ENCODE peak calls at places on chromosomes 13 and 19, in seven cellular contexts. One of them, this sample, is unnamed. For H3K4me1, the result is how much of the 10 kb centered on the place peaks cover.

GRCh38 chr19:7975037-7975436 is 30.4 kb downstream of the ELAVL1 start:
- DNase-seq in uterus: no peak
- DNase-seq in H1: no peak
- DNase-seq in CD8-positive, alpha-beta T cell: no peak
- DNase-seq in CD8-positive, alpha-beta memory T cell: no peak
- DNase-seq in body of pancreas: no peak
- DNase-seq in cardiac muscle cell: no peak
- DNase-seq in this sample: no peak

GRCh38 chr19:41886761-41887710 is 4.1 kb downstream of the ARHGEF1 start:
- DNase-seq in cardiac muscle cell: no peak
- DNase-seq in body of pancreas: no peak
- DNase-seq in CD8-positive, alpha-beta T cell: peak
- DNase-seq in uterus: no peak
- DNase-seq in H1: no peak
- DNase-seq in CD8-positive, alpha-beta memory T cell: peak
- DNase-seq in this sample: no peak

GRCh38 chr19:33214621-33215020 is 11.0 kb downstream of the SLC7A10 start:
- DNase-seq in CD8-positive, alpha-beta memory T cell: no peak
- DNase-seq in cardiac muscle cell: peak
- DNase-seq in H1: no peak
- DNase-seq in CD8-positive, alpha-beta T cell: no peak
- DNase-seq in uterus: no peak
- DNase-seq in body of pancreas: no peak
- DNase-seq in this sample: peak

GRCh38 chr13:91351980-91352379 is 4.5 kb downstream of the MIR17HG start:
- DNase-seq in cardiac muscle cell: no peak
- DNase-seq in CD8-positive, alpha-beta T cell: no peak
- DNase-seq in uterus: no peak
- DNase-seq in H1: no peak
- DNase-seq in body of pancreas: no peak
- DNase-seq in CD8-positive, alpha-beta memory T cell: no peak
- DNase-seq in this sample: no peak

GRCh38 chr13:66200555-66200954 is 1029.6 kb downstream of the PCDH9 start:
- DNase-seq in body of pancreas: no peak
- DNase-seq in CD8-positive, alpha-beta memory T cell: no peak
- DNase-seq in cardiac muscle cell: peak
- DNase-seq in H1: no peak
- DNase-seq in CD8-positive, alpha-beta T cell: no peak
- DNase-seq in uterus: no peak
- DNase-seq in this sample: no peak

GRCh38 chr19:10760268-10760944 is 42.5 kb downstream of the DNM2 start:
- DNase-seq in CD8-positive, alpha-beta memory T cell: peak
- DNase-seq in H1: no peak
- DNase-seq in cardiac muscle cell: no peak
- DNase-seq in uterus: no peak
- DNase-seq in body of pancreas: no peak
- DNase-seq in CD8-positive, alpha-beta T cell: no peak
- DNase-seq in this sample: no peak

GRCh38 chr19:39212377-39212742 is 8.3 kb upstream of the SYCN start:
- DNase-seq in cardiac muscle cell: peak
- DNase-seq in uterus: no peak
- DNase-seq in body of pancreas: peak
- DNase-seq in CD8-positive, alpha-beta memory T cell: peak
- DNase-seq in CD8-positive, alpha-beta T cell: peak
- DNase-seq in H1: peak
- DNase-seq in this sample: peak

GRCh38 chr19:47703301-47703700 is 9.9 kb upstream of the EHD2 start:
- DNase-seq in CD8-positive, alpha-beta memory T cell: no peak
- DNase-seq in uterus: no peak
- DNase-seq in CD8-positive, alpha-beta T cell: no peak
- DNase-seq in cardiac muscle cell: no peak
- DNase-seq in body of pancreas: no peak
- DNase-seq in H1: no peak
- DNase-seq in this sample: no peak

GRCh38 chr13:60538566-60538965 is 141.5 kb downstream of the TDRD3 start:
- DNase-seq in CD8-positive, alpha-beta memory T cell: no peak
- DNase-seq in uterus: no peak
- DNase-seq in cardiac muscle cell: no peak
- DNase-seq in body of pancreas: no peak
- DNase-seq in CD8-positive, alpha-beta T cell: no peak
- DNase-seq in H1: no peak
- DNase-seq in this sample: no peak

GRCh38 chr19:41309225-41310030 is 544 bp upstream of the CCDC97 start:
- DNase-seq in body of pancreas: no peak
- DNase-seq in CD8-positive, alpha-beta memory T cell: no peak
- DNase-seq in CD8-positive, alpha-beta T cell: no peak
- DNase-seq in uterus: no peak
- DNase-seq in cardiac muscle cell: no peak
- DNase-seq in H1: peak
- DNase-seq in this sample: peak

GRCh38 chr13:98916403-98916802 is 61.5 kb downstream of the DOCK9 start:
- DNase-seq in uterus: no peak
- DNase-seq in CD8-positive, alpha-beta memory T cell: no peak
- DNase-seq in body of pancreas: no peak
- DNase-seq in CD8-positive, alpha-beta T cell: no peak
- DNase-seq in H1: no peak
- DNase-seq in cardiac muscle cell: no peak
- DNase-seq in this sample: no peak

GRCh38 chr13:48501705-48502104 is 31.2 kb downstream of the RCBTB2 start:
- DNase-seq in body of pancreas: no peak
- DNase-seq in cardiac muscle cell: no peak
- DNase-seq in CD8-positive, alpha-beta memory T cell: no peak
- DNase-seq in uterus: no peak
- DNase-seq in CD8-positive, alpha-beta T cell: no peak
- DNase-seq in H1: no peak
- DNase-seq in this sample: peak

GRCh38 chr19:14333101-14333871 is 48.0 kb upstream of the ADGRE5 start:
- DNase-seq in CD8-positive, alpha-beta memory T cell: no peak
- DNase-seq in CD8-positive, alpha-beta T cell: no peak
- DNase-seq in body of pancreas: no peak
- DNase-seq in H1: peak
- DNase-seq in uterus: no peak
- DNase-seq in cardiac muscle cell: peak
- DNase-seq in this sample: peak

GRCh38 chr19:10292206-10292788 is 2.5 kb downstream of the ICAM5 start:
- DNase-seq in uterus: peak
- DNase-seq in body of pancreas: peak
- DNase-seq in CD8-positive, alpha-beta T cell: peak
- DNase-seq in CD8-positive, alpha-beta memory T cell: peak
- DNase-seq in H1: peak
- DNase-seq in cardiac muscle cell: peak
- DNase-seq in this sample: no peak

GRCh38 chr19:12163841-12164240 is 945 bp downstream of the ZNF136 start:
- DNase-seq in uterus: no peak
- DNase-seq in CD8-positive, alpha-beta memory T cell: no peak
- DNase-seq in body of pancreas: no peak
- DNase-seq in H1: no peak
- DNase-seq in CD8-positive, alpha-beta T cell: no peak
- DNase-seq in cardiac muscle cell: no peak
- DNase-seq in this sample: peak

GRCh38 chr13:110503979-110504499 is 57.5 kb downstream of the RAB20 start:
- DNase-seq in H1: no peak
- DNase-seq in uterus: no peak
- DNase-seq in CD8-positive, alpha-beta memory T cell: no peak
- DNase-seq in body of pancreas: no peak
- DNase-seq in CD8-positive, alpha-beta T cell: no peak
- DNase-seq in cardiac muscle cell: no peak
- DNase-seq in this sample: no peak

GRCh38 chr13:109649713-109650112 is 136.7 kb downstream of the IRS2 start:
- DNase-seq in uterus: no peak
- DNase-seq in CD8-positive, alpha-beta T cell: no peak
- DNase-seq in cardiac muscle cell: no peak
- DNase-seq in H1: no peak
- DNase-seq in CD8-positive, alpha-beta memory T cell: no peak
- DNase-seq in body of pancreas: no peak
- DNase-seq in this sample: no peak

GRCh38 chr13:110471156-110471832 is 90.2 kb downstream of the RAB20 start:
- DNase-seq in CD8-positive, alpha-beta memory T cell: no peak
- DNase-seq in cardiac muscle cell: no peak
- DNase-seq in uterus: no peak
- DNase-seq in body of pancreas: no peak
- DNase-seq in H1: no peak
- DNase-seq in CD8-positive, alpha-beta T cell: no peak
- DNase-seq in this sample: no peak

GRCh38 chr13:22793598-22794134 is 387.1 kb upstream of the SGCG start:
- DNase-seq in H1: no peak
- DNase-seq in cardiac muscle cell: no peak
- DNase-seq in body of pancreas: no peak
- DNase-seq in CD8-positive, alpha-beta memory T cell: no peak
- DNase-seq in uterus: no peak
- DNase-seq in CD8-positive, alpha-beta T cell: no peak
- DNase-seq in this sample: no peak

GRCh38 chr13:110263906-110264305 is 43.1 kb downstream of the COL4A1 start:
- DNase-seq in CD8-positive, alpha-beta memory T cell: no peak
- DNase-seq in CD8-positive, alpha-beta T cell: no peak
- DNase-seq in cardiac muscle cell: no peak
- DNase-seq in body of pancreas: no peak
- DNase-seq in H1: peak
- DNase-seq in uterus: peak
- DNase-seq in this sample: no peak

GRCh38 chr19:33763661-33764343 is 32.9 kb upstream of the KCTD15 start:
- DNase-seq in CD8-positive, alpha-beta memory T cell: no peak
- DNase-seq in uterus: no peak
- DNase-seq in cardiac muscle cell: no peak
- DNase-seq in H1: no peak
- DNase-seq in CD8-positive, alpha-beta T cell: no peak
- DNase-seq in body of pancreas: peak
- DNase-seq in this sample: no peak

DNA sequence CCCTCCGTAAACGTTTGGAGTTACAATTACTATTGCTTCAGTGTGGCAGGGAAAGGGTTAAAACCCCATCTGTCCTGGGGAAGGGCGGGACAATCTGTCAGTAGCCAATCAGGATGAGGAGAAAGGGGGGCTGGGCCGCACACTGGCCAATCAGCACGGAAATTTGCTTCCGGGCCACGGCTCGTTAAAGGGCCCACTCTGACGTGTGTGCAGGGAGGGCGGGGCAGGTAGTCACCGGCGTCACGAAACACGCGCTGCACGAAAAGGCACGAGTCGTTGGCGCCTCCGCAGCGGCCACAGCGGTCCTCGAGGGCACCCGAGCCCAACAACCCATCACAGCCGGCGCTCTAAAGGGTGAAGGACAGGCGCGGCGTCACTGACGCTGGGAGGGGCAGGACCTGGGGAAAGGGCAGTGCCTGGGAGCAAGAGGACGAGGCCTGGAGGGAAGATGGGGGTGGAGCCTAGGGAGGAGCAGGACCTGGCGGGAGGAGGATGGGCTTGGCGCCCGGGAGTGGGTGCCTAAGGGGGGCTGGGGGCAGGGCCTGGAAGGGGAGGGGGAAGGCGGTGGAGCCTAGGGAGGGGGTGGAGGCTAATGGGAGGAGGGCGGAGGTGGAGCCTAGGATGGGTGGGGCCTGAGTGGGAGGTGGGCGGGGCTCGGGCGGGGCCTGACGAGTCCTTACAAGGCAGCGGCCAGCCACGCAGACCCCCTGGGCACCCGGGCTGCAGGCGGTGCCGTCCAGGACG is 4.9 kb downstream of the ADAMTSL5 start:
- DNase-seq in cardiac muscle cell: peak
- DNase-seq in H1: peak
- DNase-seq in CD8-positive, alpha-beta memory T cell: peak
- DNase-seq in CD8-positive, alpha-beta T cell: peak
- DNase-seq in uterus: peak
- DNase-seq in body of pancreas: peak
- DNase-seq in this sample: peak
- H3K4me1 ChIP-seq in cardiac muscle cell: under half
- H3K4me1 ChIP-seq in H1: under half
- H3K4me1 ChIP-seq in CD8-positive, alpha-beta memory T cell: under half
- H3K4me1 ChIP-seq in CD8-positive, alpha-beta T cell: under half
- H3K4me1 ChIP-seq in uterus: under half
- H3K4me1 ChIP-seq in body of pancreas: under half
- H3K4me1 ChIP-seq in this sample: under half

GRCh38 chr13:51478418-51479198 is 25.8 kb upstream of the INTS6 start:
- DNase-seq in CD8-positive, alpha-beta memory T cell: no peak
- DNase-seq in CD8-positive, alpha-beta T cell: no peak
- DNase-seq in body of pancreas: no peak
- DNase-seq in H1: no peak
- DNase-seq in cardiac muscle cell: no peak
- DNase-seq in uterus: no peak
- DNase-seq in this sample: no peak

GRCh38 chr13:51479199-51479523 is 26.3 kb upstream of the INTS6 start:
- DNase-seq in cardiac muscle cell: peak
- DNase-seq in uterus: no peak
- DNase-seq in body of pancreas: no peak
- DNase-seq in CD8-positive, alpha-beta T cell: no peak
- DNase-seq in H1: no peak
- DNase-seq in CD8-positive, alpha-beta memory T cell: no peak
- DNase-seq in this sample: peak

GRCh38 chr13:51475727-51476521 is 23.1 kb upstream of the INTS6 start:
- DNase-seq in CD8-positive, alpha-beta T cell: no peak
- DNase-seq in cardiac muscle cell: no peak
- DNase-seq in uterus: no peak
- DNase-seq in H1: no peak
- DNase-seq in body of pancreas: no peak
- DNase-seq in CD8-positive, alpha-beta memory T cell: no peak
- DNase-seq in this sample: peak

GRCh38 chr13:51477653-51478324 is 25.0 kb upstream of the INTS6 start:
- DNase-seq in body of pancreas: no peak
- DNase-seq in uterus: no peak
- DNase-seq in cardiac muscle cell: no peak
- DNase-seq in CD8-positive, alpha-beta T cell: no peak
- DNase-seq in H1: no peak
- DNase-seq in CD8-positive, alpha-beta memory T cell: no peak
- DNase-seq in this sample: no peak

DNA sequence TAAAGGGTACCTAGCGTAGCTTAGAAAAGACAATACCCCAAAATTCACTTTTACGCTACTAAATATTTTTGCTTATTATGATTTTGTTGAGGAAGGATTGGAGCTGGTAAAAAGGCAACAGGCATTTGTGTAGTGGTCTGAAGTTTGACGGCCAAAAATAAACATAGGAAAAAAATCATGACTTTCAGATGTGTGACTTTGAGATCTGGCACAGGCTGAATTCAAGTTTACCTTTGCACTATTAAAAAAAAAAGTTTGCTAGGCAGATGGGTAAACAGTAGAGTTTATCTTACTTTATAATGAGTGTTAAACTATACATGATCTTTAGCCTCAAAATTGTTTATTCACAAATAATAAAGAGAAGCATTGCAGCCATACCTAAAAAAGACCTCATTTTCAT is 24.3 kb upstream of the INTS6 start:
- DNase-seq in cardiac muscle cell: no peak
- DNase-seq in CD8-positive, alpha-beta T cell: no peak
- DNase-seq in CD8-positive, alpha-beta memory T cell: no peak
- DNase-seq in body of pancreas: no peak
- DNase-seq in H1: no peak
- DNase-seq in uterus: no peak
- DNase-seq in this sample: no peak
- H3K4me1 ChIP-seq in cardiac muscle cell: under half
- H3K4me1 ChIP-seq in CD8-positive, alpha-beta T cell: under half
- H3K4me1 ChIP-seq in CD8-positive, alpha-beta memory T cell: under half
- H3K4me1 ChIP-seq in body of pancreas: under half
- H3K4me1 ChIP-seq in H1: under half
- H3K4me1 ChIP-seq in uterus: under half
- H3K4me1 ChIP-seq in this sample: under half

GRCh38 chr19:1412995-1413889 is 5.9 kb downstream of the DAZAP1 start:
- DNase-seq in H1: no peak
- DNase-seq in uterus: no peak
- DNase-seq in CD8-positive, alpha-beta memory T cell: no peak
- DNase-seq in cardiac muscle cell: no peak
- DNase-seq in CD8-positive, alpha-beta T cell: no peak
- DNase-seq in body of pancreas: no peak
- DNase-seq in this sample: no peak
- H3K4me1 ChIP-seq in H1: under half
- H3K4me1 ChIP-seq in uterus: half or more
- H3K4me1 ChIP-seq in CD8-positive, alpha-beta memory T cell: half or more
- H3K4me1 ChIP-seq in cardiac muscle cell: under half
- H3K4me1 ChIP-seq in CD8-positive, alpha-beta T cell: half or more
- H3K4me1 ChIP-seq in body of pancreas: half or more
- H3K4me1 ChIP-seq in this sample: under half

GRCh38 chr19:2237051-2237868 is 636 bp downstream of the SF3A2 start:
- DNase-seq in body of pancreas: no peak
- DNase-seq in CD8-positive, alpha-beta memory T cell: no peak
- DNase-seq in CD8-positive, alpha-beta T cell: no peak
- DNase-seq in cardiac muscle cell: no peak
- DNase-seq in H1: no peak
- DNase-seq in uterus: no peak
- DNase-seq in this sample: no peak
- H3K4me1 ChIP-seq in body of pancreas: half or more
- H3K4me1 ChIP-seq in CD8-positive, alpha-beta memory T cell: half or more
- H3K4me1 ChIP-seq in CD8-positive, alpha-beta T cell: half or more
- H3K4me1 ChIP-seq in cardiac muscle cell: under half
- H3K4me1 ChIP-seq in H1: under half
- H3K4me1 ChIP-seq in uterus: under half
- H3K4me1 ChIP-seq in this sample: under half

This sample was measured in fibroblast of lung.